ENCODE peak calls at places on chromosomes 6 and 20, in seven cellular contexts. H is H1; F is HCT116; A is GM23338; S is stomach; X is cardiac muscle cell; W is CD8-positive, alpha-beta memory T cell. L is an unnamed sample. For H3K36me3, the result is how much of the 10 kb centered on the place peaks cover.

GRCh38 chr20:43530321-43531090 is 23.0 kb downstream of the L3MBTL1 start:
- DNase-seq in X (no peak), S (no peak), W (no peak), H (no peak), A (no peak), F (no peak), L (no peak)

GRCh38 chr6:151847064-151847463 is 39.6 kb downstream of the ESR1 start:
- DNase-seq in A (peak), S (no peak), X (peak), W (no peak), H (no peak), F (no peak), L (no peak)

GRCh38 chr6:14983599-14984296 is 262.1 kb upstream of the JARID2 start:
- DNase-seq in W (no peak), F (no peak), X (peak), A (no peak), H (no peak), S (no peak), L (no peak)

GRCh38 chr6:166005846-166006592 is 161.6 kb downstream of the TBXT start:
- DNase-seq in X (peak), S (peak), A (no peak), F (no peak), H (no peak), W (no peak), L (peak)

GRCh38 chr6:84504025-84504424 is 260.4 kb downstream of the TBX18 start:
- DNase-seq in H (no peak), W (no peak), S (no peak), A (no peak), X (no peak), F (no peak), L (no peak)

GRCh38 chr20:63310265-63310971 is 17.4 kb downstream of the COL20A1 start:
- DNase-seq in H (no peak), F (no peak), S (no peak), W (no peak), A (no peak), X (no peak), L (no peak)

GRCh38 chr20:59723607-59724456 is 119.5 kb downstream of the PHACTR3 start:
- DNase-seq in W (no peak), H (no peak), A (no peak), X (no peak), F (no peak), S (no peak), L (no peak)

GRCh38 chr20:47318027-47318595 is 38.4 kb downstream of the ZMYND8 start:
- DNase-seq in F (no peak), H (peak), X (no peak), A (no peak), W (no peak), S (no peak), L (peak)

GRCh38 chr20:32563311-32564272 is 21.5 kb downstream of the NOL4L start:
- DNase-seq in X (no peak), W (no peak), H (no peak), A (no peak), S (no peak), F (no peak), L (peak)

GRCh38 chr6:56475736-56476457 is 166.8 kb downstream of the DST start:
- DNase-seq in A (no peak), S (peak), F (no peak), H (no peak), W (no peak), X (peak), L (no peak)

GRCh38 chr6:138795809-138796469 is at the start of gene ECT2L:
- DNase-seq in S (peak), F (no peak), X (peak), A (peak), H (peak), W (no peak), L (peak)

GRCh38 chr20:50918403-50918802 is 12.8 kb downstream of the ADNP start:
- DNase-seq in F (no peak), W (no peak), A (no peak), S (no peak), X (peak), H (no peak), L (no peak)

GRCh38 chr20:47274449-47275108 is 81.9 kb downstream of the ZMYND8 start:
- DNase-seq in A (no peak), H (no peak), X (peak), S (no peak), F (peak), W (no peak), L (no peak)

GRCh38 chr6:163147988-163148387 is 266.5 kb upstream of the QKI start:
- DNase-seq in S (no peak), F (no peak), H (no peak), W (no peak), A (peak), X (no peak), L (no peak)

GRCh38 chr20:46402236-46402886 is 4.1 kb downstream of the ELMO2 start:
- DNase-seq in W (no peak), F (no peak), A (no peak), S (no peak), X (peak), H (no peak), L (no peak)

GRCh38 chr6:118528129-118528528 is 20.0 kb upstream of the PLN start:
- DNase-seq in F (no peak), X (no peak), W (no peak), S (no peak), A (no peak), H (no peak), L (no peak)

GRCh38 chr6:39814236-39814635 is 22.1 kb downstream of the DAAM2 start:
- DNase-seq in X (no peak), S (no peak), H (no peak), W (no peak), F (no peak), A (no peak), L (no peak)

GRCh38 chr20:62796699-62797491 is 622 bp downstream of the MRGBP start:
- DNase-seq in S (no peak), X (no peak), A (peak), W (no peak), F (no peak), H (no peak), L (peak)

GRCh38 chr6:77876300-77876699 is 223.5 kb downstream of the MEI4 start:
- DNase-seq in F (no peak), X (no peak), A (no peak), S (no peak), H (no peak), W (no peak), L (no peak)

GRCh38 chr6:2502096-2502997 is 248.4 kb downstream of the MYLK4 start:
- DNase-seq in W (no peak), S (no peak), X (peak), A (peak), F (no peak), H (no peak), L (peak)

GRCh38 chr6:132515386-132515785 is 2.5 kb upstream of the STX7 start:
- DNase-seq in W (no peak), X (no peak), S (no peak), F (no peak), H (no peak), A (no peak), L (no peak)

GRCh38 chr6:56156643-56157042 is 90.7 kb downstream of the COL21A1 start:
- DNase-seq in A (no peak), X (no peak), F (no peak), S (no peak), W (no peak), H (no peak), L (no peak)

DNA sequence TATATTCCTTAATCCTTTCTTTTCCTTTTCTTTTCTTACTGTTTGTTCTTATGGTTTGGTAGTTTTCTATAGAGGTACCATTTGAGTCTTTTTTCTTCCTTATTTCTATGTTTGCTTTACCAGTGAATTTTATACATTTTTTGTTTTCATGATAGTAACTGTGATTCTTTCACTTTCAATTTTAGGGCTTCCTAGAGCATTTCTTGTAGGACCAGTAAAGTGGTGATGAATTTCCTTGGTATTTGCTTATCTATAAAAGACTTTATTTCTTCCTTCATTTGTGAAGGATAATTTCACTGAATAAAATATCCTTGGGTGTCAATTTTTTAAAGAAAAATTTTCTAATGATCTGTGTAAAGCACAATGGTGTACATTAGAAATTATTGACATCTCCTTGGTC is 637.4 kb downstream of the CD109 start:
- DNase-seq in H (no peak), F (no peak), A (no peak), W (no peak), S (no peak), X (peak), L (no peak)
- H3K4me3 ChIP-seq in H (no peak), F (no peak), A (no peak), W (no peak), S (no peak), X (no peak), L (no peak)

GRCh38 chr20:21384308-21384892 is 12.9 kb downstream of the NKX2-4 start:
- DNase-seq in W (no peak), S (no peak), H (no peak), F (no peak), A (no peak), X (no peak), L (no peak)
- H3K36me3 ChIP-seq in W (under half), S (half or more), H (under half), F (under half), A (under half), X (under half), L (under half)

GRCh38 chr6:142726616-142727015 is 218.4 kb downstream of the HIVEP2 start:
- DNase-seq in X (no peak), S (no peak), W (no peak), F (no peak), A (no peak), H (no peak), L (no peak)

GRCh38 chr6:142731611-142732010 is 213.4 kb downstream of the HIVEP2 start:
- DNase-seq in H (no peak), A (no peak), S (no peak), W (no peak), X (no peak), F (no peak), L (no peak)

GRCh38 chr6:142729618-142730017 is 215.4 kb downstream of the HIVEP2 start:
- DNase-seq in H (no peak), W (no peak), F (no peak), S (no peak), X (no peak), A (no peak), L (no peak)

GRCh38 chr6:142728367-142728766 is 216.6 kb downstream of the HIVEP2 start:
- DNase-seq in W (no peak), X (peak), S (no peak), A (no peak), F (no peak), H (no peak), L (no peak)

DNA sequence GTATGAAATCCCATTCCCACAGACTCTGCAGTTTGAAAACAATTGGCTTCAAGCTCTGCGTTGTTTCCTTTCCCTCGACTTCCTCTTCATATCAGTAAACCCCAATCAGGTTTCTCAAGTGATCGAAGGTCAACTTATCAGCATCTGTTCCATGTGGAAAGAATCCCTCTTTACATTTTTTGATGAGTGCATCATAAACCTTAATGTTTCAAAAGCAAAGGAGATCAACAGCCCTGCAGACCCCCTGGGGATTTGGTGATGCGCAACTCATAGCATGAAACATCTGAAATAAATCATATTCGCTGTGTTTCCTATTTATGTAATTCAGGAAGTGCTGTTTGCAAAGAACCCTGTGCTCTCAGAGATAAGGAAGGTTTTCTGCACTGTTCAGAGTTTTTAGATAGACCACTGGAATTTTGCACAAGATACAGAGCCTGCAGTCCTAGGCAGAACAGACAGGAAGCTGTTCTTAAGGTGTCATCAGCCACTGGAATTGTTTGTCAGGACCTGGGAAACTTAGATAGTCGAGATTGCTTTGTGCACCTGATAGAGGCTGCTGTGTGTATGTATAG is 216.0 kb downstream of the HIVEP2 start:
- DNase-seq in F (no peak), X (peak), A (no peak), W (no peak), S (no peak), H (no peak), L (no peak)
- H3K4me3 ChIP-seq in F (no peak), X (no peak), A (no peak), W (no peak), S (no peak), H (no peak), L (no peak)

DNA sequence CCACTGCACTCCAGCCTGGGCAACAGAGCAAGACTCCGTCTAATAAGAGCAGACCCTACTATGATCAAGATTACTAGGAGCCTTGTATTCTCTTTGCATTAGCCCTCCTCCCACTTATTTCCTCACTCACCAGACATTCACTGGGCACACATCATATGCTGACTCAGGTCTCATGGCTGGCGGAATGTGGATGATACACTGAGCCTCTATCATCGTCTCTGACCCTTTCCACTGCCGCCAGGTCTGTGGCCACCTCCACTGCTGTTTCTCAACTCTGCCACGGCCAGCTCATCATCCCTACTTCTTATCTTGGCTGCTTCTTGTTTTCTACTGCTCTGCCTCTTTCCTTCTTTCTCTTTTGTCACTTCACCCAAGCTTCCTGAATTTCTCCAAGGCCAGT is 161.0 kb downstream of the BACH2 start:
- DNase-seq in F (no peak), S (no peak), A (no peak), W (no peak), H (no peak), X (peak), L (no peak)
- H3K36me3 ChIP-seq in F (under half), S (under half), A (under half), W (under half), H (under half), X (under half), L (under half)

GRCh38 chr6:133682506-133683290 is 206.2 kb upstream of the TCF21 start:
- DNase-seq in W (no peak), A (no peak), H (no peak), F (no peak), X (no peak), S (no peak), L (no peak)
- H3K4me3 ChIP-seq in W (no peak), A (peak), H (no peak), F (no peak), X (no peak), S (no peak), L (no peak)

GRCh38 chr6:150800596-150801310 is 64.7 kb upstream of the MTHFD1L start:
- DNase-seq in F (no peak), X (no peak), W (no peak), H (no peak), A (no peak), S (no peak), L (no peak)
- H3K36me3 ChIP-seq in F (under half), X (under half), W (under half), H (under half), A (under half), S (under half), L (under half)

GRCh38 chr6:20876016-20876415 is 341.8 kb downstream of the CDKAL1 start:
- DNase-seq in S (no peak), F (no peak), X (peak), A (no peak), W (no peak), H (no peak), L (no peak)
- H3K4me3 ChIP-seq in S (no peak), F (no peak), X (no peak), A (no peak), W (no peak), H (no peak), L (no peak)